ENCODE peak calls at places on chromosomes 11 and 22, in five cellular contexts. R is sigmoid colon, N is fibroblast of mammary gland, O is mucosa of descending colon, E is colonic mucosa. V is an unnamed sample.

GRCh38 chr11:3007404-3008010 is 15.4 kb upstream of the NAP1L4 start:
- DNase-seq in E (no peak), N (no peak), R (peak), O (no peak), V (no peak)

GRCh38 chr11:48095779-48096470 is 115.6 kb downstream of the PTPRJ start:
- DNase-seq in O (no peak), R (no peak), N (peak), E (no peak), V (no peak)

GRCh38 chr11:73401924-73402833 is 26.0 kb downstream of the RELT start:
- DNase-seq in O (no peak), R (no peak), N (peak), E (no peak), V (no peak)

GRCh38 chr11:1121343-1122331 is 36.1 kb upstream of the MUC5AC start:
- DNase-seq in R (peak), N (peak), O (no peak), E (peak), V (no peak)

GRCh38 chr11:14124886-14125285 is 162.4 kb downstream of the SPON1 start:
- DNase-seq in O (no peak), E (no peak), N (no peak), R (no peak), V (no peak)

GRCh38 chr11:18836415-18836814 is 44.8 kb upstream of the PTPN5 start:
- DNase-seq in R (no peak), O (no peak), N (no peak), E (no peak), V (no peak)

GRCh38 chr22:36853407-36854099 is 7.3 kb upstream of the NCF4 start:
- DNase-seq in N (peak), R (no peak), E (peak), O (peak), V (no peak)

GRCh38 chr22:45918455-45919370 is 58.2 kb downstream of the WNT7B start:
- DNase-seq in O (no peak), N (no peak), E (no peak), R (no peak), V (peak)

GRCh38 chr11:35232961-35233360 is 94.0 kb downstream of the CD44 start:
- DNase-seq in R (no peak), O (no peak), N (no peak), E (no peak), V (no peak)

GRCh38 chr11:34176980-34177319 is 71.5 kb downstream of the NAT10 start:
- DNase-seq in N (no peak), O (no peak), R (no peak), E (no peak), V (no peak)

GRCh38 chr22:23292453-23293350 is 112.4 kb downstream of the BCR start:
- DNase-seq in E (no peak), R (no peak), N (no peak), O (no peak), V (no peak)

GRCh38 chr22:26981111-26981510 is 323.7 kb downstream of the MIAT start:
- DNase-seq in E (no peak), R (peak), O (no peak), N (no peak), V (no peak)

GRCh38 chr11:34466802-34467488 is 28.2 kb downstream of the CAT start:
- DNase-seq in E (no peak), N (peak), O (no peak), R (no peak), V (no peak)

GRCh38 chr11:26621147-26621546 is 49.1 kb upstream of the MUC15 start:
- DNase-seq in N (peak), O (no peak), E (no peak), R (no peak), V (no peak)
- H3K4me3 ChIP-seq in N (no peak), O (no peak), E (no peak), R (no peak), V (no peak)

GRCh38 chr22:38336699-38337098 is 19.5 kb upstream of the CSNK1E start:
- DNase-seq in O (no peak), N (no peak), R (no peak), E (no peak), V (peak)
- H3K4me3 ChIP-seq in O (no peak), N (peak), R (peak), E (no peak), V (peak)

DNA sequence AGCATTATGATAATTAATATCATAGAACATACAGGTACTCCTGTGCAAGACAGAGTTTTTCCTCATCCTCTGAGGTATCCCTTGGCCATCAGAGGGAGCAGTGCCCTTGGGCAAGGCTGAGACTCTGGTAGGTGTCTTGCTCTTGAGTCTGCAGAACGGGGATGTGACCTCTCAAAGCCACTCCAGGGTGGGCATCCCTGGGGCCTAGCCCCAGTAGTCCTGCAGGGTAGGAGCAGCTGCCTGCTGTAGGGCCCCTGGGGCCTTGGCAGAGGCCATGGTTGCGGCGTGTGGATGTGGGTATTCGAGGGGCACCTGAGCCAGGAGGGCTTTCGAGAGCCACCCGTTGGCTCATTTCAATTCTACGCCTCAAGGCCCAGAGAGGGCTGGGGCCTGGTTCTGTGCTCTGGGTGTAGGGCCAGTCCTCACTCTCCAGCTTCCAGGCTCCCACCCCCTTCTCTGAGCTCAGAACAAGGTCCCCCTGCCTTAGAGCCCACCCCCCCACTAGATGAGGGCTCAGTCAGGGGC is 7.7 kb upstream of the OMP start:
- DNase-seq in N (no peak), E (no peak), O (peak), R (peak), V (peak)
- H3K4me3 ChIP-seq in N (no peak), E (no peak), O (no peak), R (no peak), V (no peak)

GRCh38 chr11:83007477-83007876 is 64.2 kb downstream of the RAB30 start:
- DNase-seq in E (no peak), O (no peak), N (no peak), R (no peak), V (no peak)
- H3K4me3 ChIP-seq in E (no peak), O (no peak), N (no peak), R (no peak), V (no peak)

DNA sequence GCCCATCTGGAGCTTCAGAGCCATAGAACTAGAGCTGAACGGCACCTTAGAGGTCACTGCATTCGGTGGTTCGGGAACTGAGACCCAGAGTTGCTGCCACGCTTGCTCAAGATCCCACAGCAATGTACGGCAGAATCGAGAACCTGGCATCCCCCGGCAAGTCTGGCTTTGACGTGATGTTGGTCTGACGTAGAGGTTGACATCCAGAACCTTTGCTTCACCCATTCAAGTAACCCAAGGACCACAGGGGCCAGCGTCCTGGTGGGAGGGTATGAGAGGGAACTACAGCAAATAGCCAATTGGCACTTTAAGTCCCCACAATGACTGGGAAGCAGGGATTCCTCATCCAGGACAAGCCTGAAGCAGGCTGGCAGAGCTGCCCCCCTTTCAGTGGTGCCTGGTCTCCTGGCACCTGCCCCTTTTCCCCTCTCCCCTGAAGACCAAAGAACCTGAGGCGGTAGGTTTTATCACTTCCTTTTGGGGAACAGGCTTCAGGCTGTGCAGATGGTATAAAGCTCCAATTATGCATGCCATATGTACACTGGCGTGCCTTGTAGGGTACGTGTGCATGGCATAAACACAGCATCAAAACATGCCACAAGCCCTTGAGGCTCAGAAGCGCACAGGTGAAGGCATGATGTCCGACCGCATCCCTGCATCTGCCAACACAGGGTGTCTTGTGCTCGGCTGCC is 15.3 kb upstream of the TEF start:
- DNase-seq in N (no peak), O (no peak), R (no peak), E (no peak), V (no peak)
- H3K4me3 ChIP-seq in N (no peak), O (no peak), R (peak), E (peak), V (no peak)

GRCh38 chr11:114233755-114234154 is 62.4 kb upstream of the NNMT start:
- DNase-seq in E (no peak), O (no peak), R (no peak), N (peak), V (no peak)
- H3K4me3 ChIP-seq in E (no peak), O (no peak), R (no peak), N (no peak), V (no peak)

GRCh38 chr11:124672531-124673215 is 866 bp downstream of the SIAE start:
- DNase-seq in R (no peak), N (no peak), O (no peak), E (peak), V (no peak)

GRCh38 chr11:124670732-124671131 is 2.8 kb downstream of the SIAE start:
- DNase-seq in N (peak), R (no peak), O (no peak), E (no peak), V (no peak)

GRCh38 chr11:124667601-124668000 is 5.9 kb downstream of the SIAE start:
- DNase-seq in N (no peak), R (no peak), O (no peak), E (no peak), V (no peak)

GRCh38 chr11:124673333-124674167 is at the start of the genes SIAE and SPA17:
- DNase-seq in O (peak), R (peak), E (peak), N (peak), V (peak)

GRCh38 chr11:124669193-124669592 is 4.3 kb downstream of the SIAE start:
- DNase-seq in R (no peak), N (peak), O (no peak), E (peak), V (no peak)
- H3K4me3 ChIP-seq in R (no peak), N (no peak), O (no peak), E (no peak), V (no peak)

DNA sequence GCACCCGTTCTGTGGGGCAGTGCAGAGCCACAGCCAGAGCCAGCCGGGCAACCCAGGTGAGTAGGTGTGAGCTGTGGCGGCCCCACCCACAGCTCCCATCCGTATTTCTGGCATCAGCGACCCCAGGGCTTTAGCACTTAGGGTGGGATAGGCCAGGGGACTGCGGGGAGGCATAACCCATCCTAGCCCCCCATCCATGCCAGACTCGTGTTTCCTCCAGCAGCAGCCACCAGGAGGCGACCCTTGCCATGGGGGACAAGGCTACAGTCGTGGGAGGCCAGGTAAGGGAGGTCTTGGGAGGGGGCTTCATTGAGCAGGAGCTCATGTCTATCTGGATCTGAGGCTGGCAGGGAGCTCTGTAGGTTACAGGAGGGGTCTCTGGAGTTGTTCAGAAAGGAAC is 873 bp downstream of the OTOG start:
- DNase-seq in R (no peak), E (no peak), O (no peak), N (no peak), V (no peak)
- H3K4me3 ChIP-seq in R (no peak), E (no peak), O (no peak), N (no peak), V (no peak)

DNA sequence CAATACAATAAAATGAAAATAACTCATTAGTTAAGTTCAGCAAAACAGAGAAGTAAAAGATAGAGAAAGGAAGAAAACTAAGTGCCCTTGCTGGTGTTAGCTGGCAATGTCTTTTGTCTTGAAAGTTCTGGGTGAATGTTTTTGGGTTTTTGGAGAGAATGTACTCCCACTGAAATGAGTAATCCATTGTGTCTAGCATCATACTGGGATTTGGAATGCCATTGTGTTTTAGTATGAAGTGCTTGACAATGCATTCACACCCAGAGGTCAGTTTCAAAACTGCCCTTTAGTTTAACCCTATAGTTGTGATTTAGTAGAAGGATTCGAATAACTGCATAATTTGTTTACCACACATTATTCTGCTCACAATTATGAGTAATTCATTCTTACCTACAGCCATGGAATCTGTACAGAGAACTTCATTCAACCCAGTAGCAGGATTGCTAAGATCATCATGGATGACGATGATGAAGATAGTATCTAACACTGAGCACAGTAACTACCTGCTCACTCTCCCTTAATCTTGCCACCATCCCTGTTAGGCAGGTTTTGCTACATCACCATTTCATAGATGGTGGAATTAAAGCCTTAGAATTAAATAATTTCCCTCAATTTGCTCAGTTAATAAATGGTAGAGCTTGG is 33.9 kb downstream of the MAML2 start:
- DNase-seq in O (no peak), N (peak), R (no peak), E (no peak), V (no peak)
- H3K4me3 ChIP-seq in O (no peak), N (no peak), R (no peak), E (no peak), V (no peak)